ENCODE peak calls at places on chromosomes 13 and 19, in seven cellular contexts. One of them, this sample, is unnamed.

GRCh38 chr13:39036212-39036611 is 1.7 kb downstream of the PROSER1 start:
- DNase-seq in neural crest cell: no peak
- DNase-seq in kidney epithelial cell: no peak
- DNase-seq in GM12865: peak
- DNase-seq in GM12892: no peak
- DNase-seq in immature natural killer cell: no peak
- DNase-seq in T47D: no peak
- DNase-seq in this sample: no peak

GRCh38 chr13:88751994-88752393 is 1080.8 kb downstream of the SLITRK5 start:
- DNase-seq in neural crest cell: no peak
- DNase-seq in kidney epithelial cell: no peak
- DNase-seq in GM12865: no peak
- DNase-seq in GM12892: no peak
- DNase-seq in immature natural killer cell: no peak
- DNase-seq in T47D: no peak
- DNase-seq in this sample: no peak

GRCh38 chr13:108957369-108958012 is 328.1 kb downstream of the MYO16 start:
- DNase-seq in neural crest cell: no peak
- DNase-seq in kidney epithelial cell: peak
- DNase-seq in GM12865: no peak
- DNase-seq in GM12892: no peak
- DNase-seq in immature natural killer cell: no peak
- DNase-seq in T47D: no peak
- DNase-seq in this sample: no peak

GRCh38 chr19:1758959-1759903 is 5.9 kb downstream of the ONECUT3 start:
- DNase-seq in neural crest cell: no peak
- DNase-seq in kidney epithelial cell: no peak
- DNase-seq in GM12865: no peak
- DNase-seq in GM12892: no peak
- DNase-seq in immature natural killer cell: no peak
- DNase-seq in T47D: no peak
- DNase-seq in this sample: peak

GRCh38 chr19:34555447-34555846 is 73.9 kb downstream of the WTIP start:
- DNase-seq in neural crest cell: no peak
- DNase-seq in kidney epithelial cell: no peak
- DNase-seq in GM12865: peak
- DNase-seq in GM12892: no peak
- DNase-seq in immature natural killer cell: no peak
- DNase-seq in T47D: peak
- DNase-seq in this sample: no peak

GRCh38 chr13:23440821-23441608 is 7.5 kb upstream of the SACS start:
- DNase-seq in neural crest cell: no peak
- DNase-seq in kidney epithelial cell: no peak
- DNase-seq in GM12865: no peak
- DNase-seq in GM12892: no peak
- DNase-seq in immature natural killer cell: no peak
- DNase-seq in T47D: no peak
- DNase-seq in this sample: peak

GRCh38 chr13:111652676-111653075 is 332.2 kb downstream of the TEX29 start:
- DNase-seq in neural crest cell: no peak
- DNase-seq in kidney epithelial cell: no peak
- DNase-seq in GM12865: no peak
- DNase-seq in GM12892: no peak
- DNase-seq in immature natural killer cell: no peak
- DNase-seq in T47D: no peak
- DNase-seq in this sample: no peak

GRCh38 chr13:110044521-110045200 is 258.3 kb upstream of the IRS2 start:
- DNase-seq in neural crest cell: no peak
- DNase-seq in kidney epithelial cell: no peak
- DNase-seq in GM12865: no peak
- DNase-seq in GM12892: no peak
- DNase-seq in immature natural killer cell: no peak
- DNase-seq in T47D: no peak
- DNase-seq in this sample: no peak

GRCh38 chr19:12652219-12652618 is 14.3 kb downstream of the MAN2B1 start:
- DNase-seq in neural crest cell: no peak
- DNase-seq in kidney epithelial cell: no peak
- DNase-seq in GM12865: no peak
- DNase-seq in GM12892: no peak
- DNase-seq in immature natural killer cell: no peak
- DNase-seq in T47D: no peak
- DNase-seq in this sample: no peak

GRCh38 chr19:49801966-49802661 is 11.0 kb downstream of the FUZ start:
- DNase-seq in neural crest cell: peak
- DNase-seq in kidney epithelial cell: peak
- DNase-seq in GM12865: no peak
- DNase-seq in GM12892: no peak
- DNase-seq in immature natural killer cell: no peak
- DNase-seq in T47D: peak
- DNase-seq in this sample: no peak

GRCh38 chr13:41568143-41568989 is 111.0 kb downstream of the RGCC start:
- DNase-seq in neural crest cell: no peak
- DNase-seq in kidney epithelial cell: no peak
- DNase-seq in GM12865: no peak
- DNase-seq in GM12892: no peak
- DNase-seq in immature natural killer cell: no peak
- DNase-seq in T47D: no peak
- DNase-seq in this sample: no peak

GRCh38 chr13:50323440-50324070 is 308.3 kb downstream of the KCNRG start:
- DNase-seq in neural crest cell: no peak
- DNase-seq in kidney epithelial cell: peak
- DNase-seq in GM12865: no peak
- DNase-seq in GM12892: no peak
- DNase-seq in immature natural killer cell: no peak
- DNase-seq in T47D: no peak
- DNase-seq in this sample: no peak

GRCh38 chr13:50448535-50448981 is 394.9 kb downstream of the DLEU7 start:
- DNase-seq in neural crest cell: no peak
- DNase-seq in kidney epithelial cell: peak
- DNase-seq in GM12865: no peak
- DNase-seq in GM12892: no peak
- DNase-seq in immature natural killer cell: no peak
- DNase-seq in T47D: no peak
- DNase-seq in this sample: no peak

GRCh38 chr19:5263615-5264014 is 77.0 kb downstream of the PTPRS start:
- DNase-seq in neural crest cell: no peak
- DNase-seq in kidney epithelial cell: no peak
- DNase-seq in GM12865: no peak
- DNase-seq in GM12892: no peak
- DNase-seq in immature natural killer cell: no peak
- DNase-seq in T47D: no peak
- DNase-seq in this sample: no peak

GRCh38 chr13:21478881-21479808 is 20.0 kb upstream of the ZDHHC20 start:
- DNase-seq in neural crest cell: peak
- DNase-seq in kidney epithelial cell: peak
- DNase-seq in GM12865: peak
- DNase-seq in GM12892: no peak
- DNase-seq in immature natural killer cell: peak
- DNase-seq in T47D: peak
- DNase-seq in this sample: no peak

This sample was measured in 8988T.